ENCODE peak calls at places on chromosome 15, in six cellular contexts. One of them, this sample, is unnamed.

GRCh38 chr15:78434134-78434533 is 3.9 kb upstream of the IREB2 start:
- DNase-seq in K562: no peak
- DNase-seq in HepG2: no peak
- DNase-seq in GM12892: no peak
- DNase-seq in H1: no peak
- DNase-seq in GM12878: no peak
- DNase-seq in this sample: no peak

GRCh38 chr15:36527512-36528162 is 51.8 kb upstream of the CDIN1 start:
- DNase-seq in K562: no peak
- DNase-seq in HepG2: no peak
- DNase-seq in GM12892: no peak
- DNase-seq in H1: no peak
- DNase-seq in GM12878: no peak
- DNase-seq in this sample: no peak

GRCh38 chr15:65086680-65087111 is 10.2 kb downstream of the KBTBD13 start:
- DNase-seq in K562: no peak
- DNase-seq in HepG2: no peak
- DNase-seq in GM12892: no peak
- DNase-seq in H1: no peak
- DNase-seq in GM12878: no peak
- DNase-seq in this sample: no peak

GRCh38 chr15:40498418-40498817 is 27.6 kb downstream of the CHST14 start:
- DNase-seq in K562: no peak
- DNase-seq in HepG2: no peak
- DNase-seq in GM12892: no peak
- DNase-seq in H1: no peak
- DNase-seq in GM12878: no peak
- DNase-seq in this sample: no peak

GRCh38 chr15:93173369-93173768 is 84.4 kb upstream of the RGMA start:
- DNase-seq in K562: no peak
- DNase-seq in HepG2: no peak
- DNase-seq in GM12892: no peak
- DNase-seq in H1: no peak
- DNase-seq in GM12878: no peak
- DNase-seq in this sample: no peak

GRCh38 chr15:59274126-59274970 is 67.7 kb downstream of the LDHAL6B start:
- DNase-seq in K562: no peak
- DNase-seq in HepG2: no peak
- DNase-seq in GM12892: no peak
- DNase-seq in H1: no peak
- DNase-seq in GM12878: no peak
- DNase-seq in this sample: no peak

GRCh38 chr15:34616613-34617012 is 33.2 kb upstream of the GOLGA8B start:
- DNase-seq in K562: peak
- DNase-seq in HepG2: peak
- DNase-seq in GM12892: no peak
- DNase-seq in H1: no peak
- DNase-seq in GM12878: no peak
- DNase-seq in this sample: no peak

GRCh38 chr15:92524161-92524560 is 130.5 kb downstream of the ST8SIA2 start:
- DNase-seq in K562: no peak
- DNase-seq in HepG2: no peak
- DNase-seq in GM12892: no peak
- DNase-seq in H1: no peak
- DNase-seq in GM12878: no peak
- DNase-seq in this sample: no peak

GRCh38 chr15:72835289-72835890 is 51.8 kb upstream of the ADPGK start:
- DNase-seq in K562: no peak
- DNase-seq in HepG2: peak
- DNase-seq in GM12892: no peak
- DNase-seq in H1: no peak
- DNase-seq in GM12878: no peak
- DNase-seq in this sample: no peak

GRCh38 chr15:44541282-44541958 is 4.5 kb downstream of the EIF3J start:
- DNase-seq in K562: no peak
- DNase-seq in HepG2: peak
- DNase-seq in GM12892: no peak
- DNase-seq in H1: no peak
- DNase-seq in GM12878: no peak
- DNase-seq in this sample: no peak

GRCh38 chr15:41160639-41161315 is 44.7 kb upstream of the INO80 start:
- DNase-seq in K562: no peak
- DNase-seq in HepG2: no peak
- DNase-seq in GM12892: no peak
- DNase-seq in H1: no peak
- DNase-seq in GM12878: no peak
- DNase-seq in this sample: no peak

GRCh38 chr15:51907136-51907862 is 64.3 kb downstream of the LEO1 start:
- DNase-seq in K562: peak
- DNase-seq in HepG2: peak
- DNase-seq in GM12892: no peak
- DNase-seq in H1: no peak
- DNase-seq in GM12878: no peak
- DNase-seq in this sample: no peak

GRCh38 chr15:69996842-69997478 is 100.8 kb downstream of the TLE3 start:
- DNase-seq in K562: no peak
- DNase-seq in HepG2: no peak
- DNase-seq in GM12892: no peak
- DNase-seq in H1: no peak
- DNase-seq in GM12878: no peak
- DNase-seq in this sample: no peak

GRCh38 chr15:70361891-70362290 is 264.2 kb upstream of the TLE3 start:
- DNase-seq in K562: no peak
- DNase-seq in HepG2: no peak
- DNase-seq in GM12892: no peak
- DNase-seq in H1: no peak
- DNase-seq in GM12878: no peak
- DNase-seq in this sample: no peak

GRCh38 chr15:38367476-38367875 is 86.5 kb upstream of the FAM98B start:
- DNase-seq in K562: no peak
- DNase-seq in HepG2: no peak
- DNase-seq in GM12892: no peak
- DNase-seq in H1: no peak
- DNase-seq in GM12878: no peak
- DNase-seq in this sample: no peak

GRCh38 chr15:80061581-80061980 is 2.1 kb downstream of the ZFAND6 start:
- DNase-seq in K562: no peak
- DNase-seq in HepG2: peak
- DNase-seq in GM12892: no peak
- DNase-seq in H1: no peak
- DNase-seq in GM12878: no peak
- DNase-seq in this sample: no peak

GRCh38 chr15:92091155-92091734 is 237.7 kb downstream of the SLCO3A1 start:
- DNase-seq in K562: peak
- DNase-seq in HepG2: peak
- DNase-seq in GM12892: no peak
- DNase-seq in H1: no peak
- DNase-seq in GM12878: no peak
- DNase-seq in this sample: no peak

GRCh38 chr15:91790826-91791225 is 62.7 kb upstream of the SLCO3A1 start:
- DNase-seq in K562: no peak
- DNase-seq in HepG2: no peak
- DNase-seq in GM12892: no peak
- DNase-seq in H1: no peak
- DNase-seq in GM12878: no peak
- DNase-seq in this sample: no peak

GRCh38 chr15:45796433-45796832 is 161.6 kb downstream of the SQOR start:
- DNase-seq in K562: no peak
- DNase-seq in HepG2: no peak
- DNase-seq in GM12892: no peak
- DNase-seq in H1: no peak
- DNase-seq in GM12878: no peak
- DNase-seq in this sample: no peak

GRCh38 chr15:39466428-39466827 is 114.5 kb upstream of the THBS1 start:
- DNase-seq in K562: peak
- DNase-seq in HepG2: no peak
- DNase-seq in GM12892: no peak
- DNase-seq in H1: no peak
- DNase-seq in GM12878: no peak
- DNase-seq in this sample: no peak

GRCh38 chr15:92811514-92811913 is 88.6 kb upstream of the CHD2 start:
- DNase-seq in K562: no peak
- DNase-seq in HepG2: peak
- DNase-seq in GM12892: no peak
- DNase-seq in H1: no peak
- DNase-seq in GM12878: no peak
- DNase-seq in this sample: no peak

GRCh38 chr15:38702178-38702912 is 137.7 kb upstream of the RASGRP1 start:
- DNase-seq in K562: no peak
- DNase-seq in HepG2: peak
- DNase-seq in GM12892: no peak
- DNase-seq in H1: no peak
- DNase-seq in GM12878: no peak
- DNase-seq in this sample: no peak

GRCh38 chr15:83458396-83458795 is 11.3 kb downstream of the SH3GL3 start:
- DNase-seq in K562: no peak
- DNase-seq in HepG2: no peak
- DNase-seq in GM12892: no peak
- DNase-seq in H1: no peak
- DNase-seq in GM12878: no peak
- DNase-seq in this sample: no peak

GRCh38 chr15:70867911-70868467 is 14.0 kb upstream of the LARP6 start:
- DNase-seq in K562: no peak
- DNase-seq in HepG2: no peak
- DNase-seq in GM12892: no peak
- DNase-seq in H1: no peak
- DNase-seq in GM12878: no peak
- DNase-seq in this sample: no peak

GRCh38 chr15:50884583-50884982 is 23.9 kb upstream of the AP4E1 start:
- DNase-seq in K562: no peak
- DNase-seq in HepG2: no peak
- DNase-seq in GM12892: no peak
- DNase-seq in H1: no peak
- DNase-seq in GM12878: no peak
- DNase-seq in this sample: no peak

GRCh38 chr15:43966646-43967045 is 139.8 kb downstream of the WDR76 start:
- DNase-seq in K562: no peak
- DNase-seq in HepG2: no peak
- DNase-seq in GM12892: no peak
- DNase-seq in H1: no peak
- DNase-seq in GM12878: no peak
- DNase-seq in this sample: no peak

DNA sequence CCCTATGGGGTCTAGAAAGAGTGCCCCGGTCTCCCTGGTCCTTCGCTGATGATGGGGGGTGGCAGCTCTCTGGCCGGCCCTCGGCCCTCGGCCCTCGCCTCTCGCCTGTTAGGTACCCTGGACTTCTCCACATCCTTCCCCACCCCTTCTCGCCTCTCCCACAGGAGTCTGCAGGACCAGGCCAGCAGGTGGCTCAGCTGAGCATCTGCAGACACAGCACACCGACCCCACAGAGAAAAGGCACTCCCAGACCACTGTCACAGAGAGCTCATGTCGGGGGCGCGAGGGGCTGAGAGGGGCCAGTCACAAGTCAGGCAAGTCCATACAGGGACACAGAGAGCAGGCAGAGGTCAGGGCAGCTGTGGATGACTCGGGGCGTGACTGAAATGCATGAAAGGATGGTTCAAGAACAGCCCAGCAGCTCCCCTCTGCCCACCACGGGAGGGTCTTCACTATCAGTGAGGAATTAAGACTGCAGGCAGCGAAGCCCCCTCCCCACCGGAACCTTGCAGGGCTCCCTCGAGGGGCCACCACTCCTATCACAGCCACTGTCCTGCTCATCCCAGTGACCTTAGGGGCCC is 181.7 kb upstream of the NSMCE3 start:
- DNase-seq in K562: no peak
- DNase-seq in HepG2: peak
- DNase-seq in GM12892: no peak
- DNase-seq in H1: peak
- DNase-seq in GM12878: no peak
- DNase-seq in this sample: no peak
- TF ChIP-seq TAF1 in K562: no peak
- TF ChIP-seq TAF1 in HepG2: no peak
- TF ChIP-seq TAF1 in GM12892: no peak
- TF ChIP-seq TAF1 in H1: no peak
- TF ChIP-seq TAF1 in GM12878: no peak
- TF ChIP-seq TAF1 in this sample: no peak

DNA sequence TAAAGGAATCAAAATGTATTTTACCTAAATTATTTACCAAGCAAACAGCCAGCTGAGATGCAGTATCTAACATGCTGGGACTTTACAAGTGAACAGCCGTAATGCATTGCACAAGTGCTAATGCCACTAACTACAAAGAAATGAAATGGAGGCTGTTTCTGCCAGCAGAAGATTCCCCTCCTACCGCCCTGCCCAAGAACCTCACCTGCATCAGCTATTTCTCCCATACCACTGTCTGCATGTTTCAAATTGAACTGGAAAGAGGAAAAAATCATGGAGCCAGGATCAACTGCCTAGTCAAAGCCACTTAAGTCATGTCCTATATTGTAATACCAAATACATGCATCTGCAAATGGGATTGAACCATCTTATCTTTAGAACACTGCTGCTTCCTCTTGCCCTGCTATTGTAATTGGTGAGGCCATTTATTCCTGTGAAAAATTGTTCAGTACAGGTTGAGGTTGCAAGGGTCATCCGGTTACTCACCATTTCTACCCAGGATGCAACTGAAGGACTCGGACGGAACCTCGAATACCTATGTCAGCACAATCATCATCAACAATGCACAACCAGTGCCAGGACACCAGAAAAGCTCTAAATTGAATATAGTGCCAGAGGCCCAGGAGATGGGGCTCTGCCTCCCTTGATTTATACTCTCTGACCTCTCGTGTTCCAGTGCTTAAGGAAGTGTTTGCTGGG is 27.5 kb downstream of the ANXA2 start:
- DNase-seq in K562: no peak
- DNase-seq in HepG2: no peak
- DNase-seq in GM12892: no peak
- DNase-seq in H1: no peak
- DNase-seq in GM12878: no peak
- DNase-seq in this sample: no peak
- TF ChIP-seq POLR2AphosphoS5 in K562: no peak
- TF ChIP-seq POLR2AphosphoS5 in HepG2: no peak
- TF ChIP-seq POLR2AphosphoS5 in GM12892: no peak
- TF ChIP-seq POLR2AphosphoS5 in H1: no peak
- TF ChIP-seq POLR2AphosphoS5 in GM12878: no peak
- TF ChIP-seq POLR2AphosphoS5 in this sample: no peak

DNA sequence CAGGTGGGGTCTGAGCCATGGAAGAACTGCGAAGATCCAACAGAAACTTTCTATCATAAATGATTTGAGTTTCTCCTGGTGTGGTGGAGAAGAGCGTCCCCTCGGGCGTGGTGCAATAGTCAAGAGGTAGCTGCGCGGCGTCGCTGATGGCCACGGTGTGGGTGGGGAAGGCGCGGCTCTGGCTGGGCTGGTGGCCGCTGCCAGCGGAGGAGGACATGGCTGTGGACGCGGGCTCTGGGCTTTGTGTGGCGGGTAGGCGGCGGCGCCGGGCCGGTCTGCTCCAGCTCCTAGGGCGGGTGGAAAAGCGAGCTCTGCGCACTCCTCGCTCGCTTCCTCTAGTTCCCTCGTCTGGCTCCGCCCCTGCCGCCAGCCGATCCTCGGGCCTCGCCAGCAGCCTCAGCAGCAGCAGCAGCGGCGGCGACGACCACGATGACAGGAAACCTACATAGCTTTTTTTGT is 5.9 kb downstream of the STARD9 start:
- DNase-seq in K562: peak
- DNase-seq in HepG2: peak
- DNase-seq in GM12892: peak
- DNase-seq in H1: peak
- DNase-seq in GM12878: no peak
- DNase-seq in this sample: peak
- TF ChIP-seq POLR2A in K562: no peak
- TF ChIP-seq POLR2A in HepG2: no peak
- TF ChIP-seq POLR2A in GM12892: no peak
- TF ChIP-seq POLR2A in H1: peak
- TF ChIP-seq POLR2A in GM12878: peak
- TF ChIP-seq POLR2A in this sample: no peak

GRCh38 chr15:99169769-99170311 is 65.0 kb downstream of the SYNM start:
- DNase-seq in K562: no peak
- DNase-seq in HepG2: no peak
- DNase-seq in GM12892: no peak
- DNase-seq in H1: no peak
- DNase-seq in GM12878: no peak
- DNase-seq in this sample: no peak
- TF ChIP-seq TAF1 in K562: no peak
- TF ChIP-seq TAF1 in HepG2: no peak
- TF ChIP-seq TAF1 in GM12892: no peak
- TF ChIP-seq TAF1 in H1: no peak
- TF ChIP-seq TAF1 in GM12878: no peak
- TF ChIP-seq TAF1 in this sample: no peak